ENCODE peak calls at places on chromosomes 4 and X, in five cellular contexts. Q, U, C, S and Z are unnamed samples.

GRCh38 chr4:26788341-26788733 is 72.3 kb upstream of the STIM2 start:
- DNase-seq in Q (no peak), U (no peak), C (no peak), S (no peak), Z (no peak)

GRCh38 chr4:152817331-152817730 is 37.6 kb downstream of the ARFIP1 start:
- DNase-seq in Q (no peak), U (no peak), C (no peak), S (no peak), Z (no peak)

GRCh38 chrX:55908685-55909212 is 191.2 kb downstream of the RRAGB start:
- DNase-seq in Q (no peak), U (no peak), C (peak; percentile 20), S (peak; percentile 15), Z (no peak)

GRCh38 chr4:152556283-152556682 is 20.4 kb upstream of the FBXW7 start:
- DNase-seq in Q (no peak), U (no peak), C (no peak), S (no peak), Z (no peak)

GRCh38 chrX:12702509-12703091 is 88.6 kb upstream of the PRPS2 start:
- DNase-seq in Q (no peak), U (no peak), C (no peak), S (peak; percentile 30), Z (no peak)

GRCh38 chr4:173464486-173464885 is 65.5 kb downstream of the HAND2 start:
- DNase-seq in Q (no peak), U (no peak), C (no peak), S (no peak), Z (no peak)

GRCh38 chr4:1133033-1133432 is 19.7 kb upstream of the RNF212 start:
- DNase-seq in Q (no peak), U (no peak), C (no peak), S (no peak), Z (no peak)

GRCh38 chrX:107827137-107827831 is 1.6 kb downstream of the MID2 start:
- DNase-seq in Q (no peak), U (no peak), C (no peak), S (no peak), Z (no peak)